ENCODE peak calls at places on chromosome 18, in ten cellular contexts. Y is stomach, E is fibroblast of lung, P is bronchial epithelial cell, I is left ventricle myocardium inferior, V is Peyer's patch, N is HCT116, W is keratinocyte, J is ovary, R is body of pancreas. B is an unnamed sample. For H3K27me3, the result is how much of the 10 kb centered on the place peaks cover.

GRCh38 chr18:29351171-29351570 is 1174.2 kb upstream of the CDH2 start:
- DNase-seq in Y (no peak), E (no peak), P (no peak), I (no peak), V (no peak), N (no peak), W (no peak), J (no peak), R (no peak), B (no peak)

GRCh38 chr18:70072678-70073077 is 125.0 kb upstream of the CD226 start:
- DNase-seq in Y (no peak), E (peak), P (peak), I (no peak), V (no peak), N (no peak), W (no peak), J (no peak), R (no peak), B (no peak)

GRCh38 chr18:79872423-79872822 is 74.7 kb downstream of the KCNG2 start:
- DNase-seq in Y (no peak), E (no peak), P (no peak), I (no peak), V (no peak), N (no peak), W (no peak), J (no peak), R (no peak), B (no peak)

GRCh38 chr18:35827275-35827929 is 145.1 kb upstream of the RMP24 start:
- DNase-seq in Y (no peak), E (no peak), P (peak), I (no peak), V (no peak), N (no peak), W (no peak), J (no peak), R (no peak), B (no peak)

GRCh38 chr18:46416706-46417638 is 240.0 kb downstream of the LOXHD1 start:
- DNase-seq in Y (no peak), E (no peak), P (no peak), I (no peak), V (no peak), N (peak), W (no peak), J (no peak), R (no peak), B (no peak)

GRCh38 chr18:67476585-67476984 is 39.9 kb downstream of the DSEL start:
- DNase-seq in Y (no peak), E (peak), P (no peak), I (no peak), V (no peak), N (no peak), W (no peak), J (no peak), R (no peak), B (no peak)

GRCh38 chr18:72504866-72505265 is 39.3 kb downstream of the CBLN2 start:
- DNase-seq in Y (no peak), E (no peak), P (no peak), I (no peak), V (no peak), N (no peak), W (no peak), J (no peak), R (no peak), B (no peak)

GRCh38 chr18:9751371-9752031 is 43.4 kb downstream of the RAB31 start:
- DNase-seq in Y (no peak), E (peak), P (no peak), I (no peak), V (no peak), N (no peak), W (no peak), J (no peak), R (no peak), B (no peak)

GRCh38 chr18:36012891-36013290 is 40.4 kb downstream of the RMP24 start:
- DNase-seq in Y (no peak), E (no peak), P (no peak), I (no peak), V (no peak), N (no peak), W (no peak), J (no peak), R (no peak), B (no peak)

GRCh38 chr18:456361-456821 is 44.1 kb downstream of the COLEC12 start:
- DNase-seq in Y (no peak), E (peak), P (no peak), I (peak), V (no peak), N (no peak), W (no peak), J (no peak), R (no peak), B (no peak)

GRCh38 chr18:74290831-74291770 is 662 bp downstream of the CYB5A start:
- DNase-seq in Y (peak), E (no peak), P (peak), I (peak), V (peak), N (peak), W (no peak), J (peak), R (peak), B (no peak)

GRCh38 chr18:42292654-42293053 is 337.6 kb downstream of the PIK3C3 start:
- DNase-seq in Y (no peak), E (no peak), P (no peak), I (no peak), V (no peak), N (no peak), W (no peak), J (no peak), R (no peak), B (no peak)

GRCh38 chr18:74444104-74444503 is 13.0 kb downstream of the DIPK1C start:
- DNase-seq in Y (no peak), E (no peak), P (peak), I (no peak), V (no peak), N (no peak), W (no peak), J (no peak), R (no peak), B (no peak)

GRCh38 chr18:50558157-50558556 is 1.7 kb upstream of the MAPK4 start:
- DNase-seq in Y (no peak), E (no peak), P (no peak), I (no peak), V (no peak), N (no peak), W (no peak), J (no peak), R (no peak), B (no peak)

GRCh38 chr18:777021-777420 is 35.0 kb downstream of the YES1 start:
- DNase-seq in Y (no peak), E (peak), P (peak), I (no peak), V (no peak), N (no peak), W (no peak), J (no peak), R (no peak), B (no peak)

GRCh38 chr18:59432796-59433195 is 73.7 kb upstream of the LMAN1 start:
- DNase-seq in Y (no peak), E (no peak), P (no peak), I (no peak), V (no peak), N (no peak), W (no peak), J (no peak), R (no peak), B (no peak)

GRCh38 chr18:57755473-57756067 is 47.5 kb downstream of the ATP8B1 start:
- DNase-seq in Y (no peak), E (no peak), P (no peak), I (no peak), V (no peak), N (no peak), W (no peak), J (no peak), R (no peak), B (no peak)

GRCh38 chr18:59821983-59822382 is 77.8 kb upstream of the PMAIP1 start:
- DNase-seq in Y (no peak), E (peak), P (no peak), I (no peak), V (no peak), N (no peak), W (no peak), J (no peak), R (no peak), B (no peak)

GRCh38 chr18:28961669-28962228 is 784.8 kb upstream of the CDH2 start:
- DNase-seq in Y (no peak), E (peak), P (peak), I (no peak), V (no peak), N (peak), W (no peak), J (no peak), R (no peak), B (no peak)

GRCh38 chr18:56702946-56703345 is 51.8 kb downstream of the WDR7 start:
- DNase-seq in Y (no peak), E (peak), P (peak), I (no peak), V (no peak), N (peak), W (no peak), J (no peak), R (peak), B (no peak)

GRCh38 chr18:24198461-24198860 is 59.6 kb downstream of the CABYR start:
- DNase-seq in Y (no peak), E (no peak), P (no peak), I (no peak), V (no peak), N (no peak), W (no peak), J (no peak), R (no peak), B (no peak)

GRCh38 chr18:12246849-12247808 is 7.0 kb upstream of the CIDEA start:
- DNase-seq in Y (no peak), E (peak), P (no peak), I (no peak), V (no peak), N (no peak), W (no peak), J (no peak), R (no peak), B (no peak)
- TF ChIP-seq CTCF in Y (no peak), E (peak), P (peak), I (peak), V (no peak), N (peak), W (no peak), J (no peak), R (no peak), B (no peak)

GRCh38 chr18:48902023-48902855 is 48.5 kb downstream of the SMAD7 start:
- DNase-seq in Y (peak), E (peak), P (peak), I (peak), V (peak), N (peak), W (no peak), J (peak), R (peak), B (no peak)
- H3K27me3 ChIP-seq in Y (under half), E (under half), P (under half), I (under half), V (under half), N (under half), W (under half), J (under half), R (under half), B (under half)

GRCh38 chr18:39842042-39842791 is 2112.8 kb upstream of the PIK3C3 start:
- DNase-seq in Y (no peak), E (no peak), P (no peak), I (no peak), V (no peak), N (no peak), W (no peak), J (no peak), R (no peak), B (no peak)

GRCh38 chr18:39840406-39840805 is 2114.6 kb upstream of the PIK3C3 start:
- DNase-seq in Y (no peak), E (peak), P (peak), I (no peak), V (no peak), N (no peak), W (no peak), J (no peak), R (no peak), B (no peak)

GRCh38 chr18:39843546-39843945 is 2111.5 kb upstream of the PIK3C3 start:
- DNase-seq in Y (no peak), E (no peak), P (no peak), I (no peak), V (no peak), N (no peak), W (no peak), J (no peak), R (no peak), B (no peak)

GRCh38 chr18:39839782-39840181 is 2115.3 kb upstream of the PIK3C3 start:
- DNase-seq in Y (no peak), E (peak), P (peak), I (no peak), V (no peak), N (no peak), W (no peak), J (no peak), R (no peak), B (no peak)

GRCh38 chr18:39841133-39842041 is 2113.6 kb upstream of the PIK3C3 start:
- DNase-seq in Y (peak), E (peak), P (peak), I (no peak), V (peak), N (peak), W (no peak), J (peak), R (peak), B (no peak)
- TF ChIP-seq CTCF in Y (no peak), E (peak), P (peak), I (no peak), V (no peak), N (peak), W (peak), J (no peak), R (peak), B (no peak)

GRCh38 chr18:11147962-11148654 is 1.3 kb downstream of the PIEZO2 start:
- DNase-seq in Y (no peak), E (peak), P (no peak), I (no peak), V (no peak), N (no peak), W (no peak), J (no peak), R (no peak), B (no peak)

GRCh38 chr18:11146238-11146946 is 3.0 kb downstream of the PIEZO2 start:
- DNase-seq in Y (no peak), E (no peak), P (no peak), I (peak), V (no peak), N (no peak), W (no peak), J (no peak), R (peak), B (no peak)

GRCh38 chr18:11145413-11146191 is 3.8 kb downstream of the PIEZO2 start:
- DNase-seq in Y (no peak), E (no peak), P (no peak), I (no peak), V (no peak), N (no peak), W (no peak), J (no peak), R (no peak), B (no peak)

GRCh38 chr18:11147371-11147860 is 2.0 kb downstream of the PIEZO2 start:
- DNase-seq in Y (no peak), E (peak), P (no peak), I (no peak), V (no peak), N (no peak), W (no peak), J (no peak), R (no peak), B (no peak)

GRCh38 chr18:11146947-11147345 is 2.4 kb downstream of the PIEZO2 start:
- DNase-seq in Y (no peak), E (no peak), P (no peak), I (no peak), V (no peak), N (no peak), W (no peak), J (no peak), R (no peak), B (no peak)
- H3K27me3 ChIP-seq in Y (under half), E (under half), P (under half), I (half or more), V (under half), N (under half), W (under half), J (under half), R (under half), B (under half)

DNA sequence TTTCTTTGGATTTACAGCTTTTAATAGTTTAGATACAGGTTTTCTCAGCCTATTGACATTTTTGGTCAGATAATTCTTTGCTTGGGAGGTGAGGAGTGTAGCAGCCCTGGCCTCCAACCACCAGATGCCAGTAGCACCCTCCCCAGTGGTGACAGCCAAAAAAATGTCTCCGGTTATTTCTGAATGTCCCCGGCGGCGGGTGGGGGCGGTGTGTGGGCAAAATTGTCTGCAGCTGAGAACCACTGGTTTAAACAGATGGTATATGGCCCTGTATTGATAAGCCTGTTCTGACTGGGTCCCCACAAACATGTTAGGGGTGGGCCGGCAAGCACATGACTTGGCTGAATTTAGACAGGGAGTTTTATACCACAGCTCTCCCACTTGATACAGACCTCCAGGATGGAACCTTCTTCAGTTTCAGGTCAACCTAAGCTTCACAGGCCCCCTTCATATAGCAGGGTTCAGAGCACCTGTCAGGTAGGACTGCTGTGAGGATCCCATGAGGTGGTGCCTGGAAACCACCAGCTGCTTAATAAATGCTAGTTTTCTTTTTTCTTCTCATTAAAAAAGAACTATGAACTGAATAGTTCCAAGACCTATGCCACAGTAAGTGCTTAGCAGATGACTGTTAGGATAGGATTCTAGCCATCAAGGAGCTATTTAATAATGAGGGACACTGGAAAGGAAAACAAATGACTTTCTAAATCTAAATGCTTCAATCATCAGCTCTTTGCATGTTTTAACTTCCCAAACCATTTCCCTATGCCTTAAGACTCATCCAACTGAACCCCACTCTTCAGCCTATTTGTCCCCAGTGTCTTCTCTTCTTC is 18.1 kb downstream of the LPIN2 start:
- DNase-seq in Y (no peak), E (no peak), P (no peak), I (no peak), V (no peak), N (no peak), W (no peak), J (no peak), R (no peak), B (peak)
- TF ChIP-seq CTCF in Y (peak), E (no peak), P (peak), I (peak), V (peak), N (peak), W (peak), J (no peak), R (peak), B (peak)

GRCh38 chr18:77250926-77251729 is 1.5 kb downstream of the GALR1 start:
- DNase-seq in Y (no peak), E (peak), P (no peak), I (no peak), V (no peak), N (no peak), W (no peak), J (no peak), R (no peak), B (no peak)

GRCh38 chr18:77249583-77250500 is at the start of gene GALR1:
- DNase-seq in Y (no peak), E (no peak), P (no peak), I (no peak), V (no peak), N (no peak), W (no peak), J (no peak), R (no peak), B (no peak)

GRCh38 chr18:77250501-77250925 is 865 bp downstream of the GALR1 start:
- DNase-seq in Y (no peak), E (no peak), P (no peak), I (no peak), V (no peak), N (no peak), W (no peak), J (no peak), R (no peak), B (no peak)

GRCh38 chr18:77248873-77249582 is 620 bp upstream of the GALR1 start:
- DNase-seq in Y (no peak), E (no peak), P (no peak), I (no peak), V (no peak), N (no peak), W (no peak), J (no peak), R (no peak), B (no peak)

DNA sequence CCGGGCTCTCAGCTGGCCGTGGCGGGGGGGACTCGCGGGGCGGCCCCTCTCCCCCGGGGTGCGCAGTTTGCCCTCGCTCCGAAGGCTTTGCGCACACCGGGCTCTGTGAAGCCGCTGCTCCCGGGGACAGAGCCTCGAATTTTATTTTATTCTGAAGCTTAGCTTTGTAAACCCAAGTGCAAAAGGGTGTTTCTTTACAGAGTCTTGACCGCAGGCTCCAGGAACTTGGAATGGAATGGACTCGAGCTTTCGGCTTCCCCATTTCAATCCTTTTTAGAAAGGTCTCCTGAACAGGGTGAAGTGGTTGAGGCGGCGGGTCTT is 2.0 kb downstream of the GALR1 start:
- DNase-seq in Y (no peak), E (no peak), P (no peak), I (no peak), V (no peak), N (no peak), W (no peak), J (no peak), R (no peak), B (no peak)
- H3K27me3 ChIP-seq in Y (half or more), E (under half), P (under half), I (half or more), V (under half), N (under half), W (under half), J (under half), R (under half), B (half or more)

DNA sequence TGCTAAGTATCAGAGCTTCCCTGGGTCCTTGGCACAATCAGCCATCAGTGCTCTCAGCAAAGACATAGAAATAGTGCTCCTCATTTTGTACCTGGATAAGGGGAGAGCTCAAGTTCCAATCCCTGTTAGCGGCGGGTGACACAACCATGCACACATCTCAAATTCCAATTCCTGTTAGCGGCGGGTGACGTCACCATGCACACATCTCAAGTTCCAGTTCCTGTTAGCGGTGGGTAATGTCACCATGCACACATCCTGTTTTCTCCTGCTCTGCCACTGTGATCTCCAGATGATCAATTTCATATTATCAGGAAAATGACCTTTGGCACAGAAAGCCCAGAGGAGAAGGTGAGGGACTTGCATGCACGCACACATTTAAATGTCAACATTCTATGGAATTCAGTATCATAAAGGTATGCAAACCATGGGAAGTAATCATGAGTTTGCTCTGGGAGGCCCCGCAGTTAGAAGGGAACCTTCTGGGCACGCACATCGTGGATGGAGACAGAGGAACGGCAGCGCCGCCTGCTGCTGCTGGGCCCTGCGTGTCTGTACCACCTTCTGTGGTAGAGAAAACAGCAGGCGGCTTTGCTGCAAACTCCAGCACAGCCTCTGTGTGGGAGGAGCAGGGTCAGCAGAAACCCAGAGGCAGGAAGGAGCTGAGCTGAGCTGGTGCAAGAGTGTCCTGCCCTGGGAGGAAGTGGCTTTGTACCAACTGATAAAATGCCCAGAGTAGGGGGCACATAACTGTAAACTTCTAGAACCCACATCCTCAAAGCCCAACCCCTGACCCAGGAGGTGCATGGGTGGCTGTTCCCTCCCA is 77.8 kb downstream of the MBP start:
- DNase-seq in Y (peak), E (peak), P (peak), I (peak), V (peak), N (no peak), W (no peak), J (peak), R (peak), B (peak)
- TF ChIP-seq CTCF in Y (peak), E (peak), P (peak), I (peak), V (peak), N (no peak), W (no peak), J (peak), R (peak), B (peak)

DNA sequence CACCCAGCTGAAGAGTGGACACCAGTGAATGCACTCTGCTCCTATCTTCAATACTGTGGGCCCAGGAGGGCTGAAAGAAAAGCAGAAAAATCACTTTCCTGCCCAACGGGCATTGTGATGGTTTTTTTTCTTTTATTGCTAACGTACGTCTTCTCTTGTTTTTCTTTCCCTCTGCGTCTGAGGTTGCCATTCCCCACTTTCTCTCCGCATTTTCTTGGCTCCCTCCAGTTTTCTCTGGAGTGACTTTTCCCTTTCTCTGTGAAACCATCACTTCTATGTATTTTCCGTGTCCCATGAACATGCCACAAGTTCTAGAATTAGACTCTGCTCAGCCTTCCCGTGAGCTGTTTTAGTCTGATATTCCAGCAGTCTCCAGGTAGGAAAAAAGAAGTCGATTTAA is 169.2 kb downstream of the BCL2 start:
- DNase-seq in Y (no peak), E (no peak), P (no peak), I (no peak), V (no peak), N (no peak), W (no peak), J (no peak), R (no peak), B (no peak)
- H3K27me3 ChIP-seq in Y (under half), E (under half), P (under half), I (under half), V (under half), N (under half), W (under half), J (under half), R (under half), B (under half)

B was measured in CD4-positive, alpha-beta T cell.